ENCODE peak calls at places on chromosomes 3 and 15, in seven cellular contexts. V, J, X, L, I, N and H are unnamed samples.

GRCh38 chr15:76636059-76636458 is 269.1 kb downstream of the SCAPER start:
- DNase-seq in I (no peak), V (no peak), L (no peak), J (no peak), X (no peak), N (no peak), H (no peak)

GRCh38 chr3:192170031-192170430 is 557.3 kb downstream of the FGF12 start:
- DNase-seq in J (no peak), V (no peak), L (no peak), I (no peak), X (no peak), N (no peak), H (no peak)

GRCh38 chr3:149417174-149417573 is 39.7 kb upstream of the TM4SF1 start:
- DNase-seq in J (no peak), X (no peak), N (no peak), L (no peak), V (no peak), I (no peak), H (no peak)

GRCh38 chr3:94308767-94309166 is 245.9 kb downstream of the NSUN3 start:
- DNase-seq in I (no peak), L (no peak), N (no peak), J (no peak), V (no peak), X (no peak), H (no peak)

GRCh38 chr3:160641675-160642330 is 35.2 kb upstream of the ARL14 start:
- DNase-seq in N (no peak), J (no peak), I (no peak), L (no peak), V (no peak), X (no peak), H (no peak)

GRCh38 chr3:75655501-75655904 is 8.6 kb upstream of the FRG2C start:
- DNase-seq in X (no peak), L (no peak), V (no peak), J (no peak), I (no peak), N (no peak), H (no peak)

GRCh38 chr3:188154758-188155574 is 1.0 kb downstream of the LPP start:
- DNase-seq in X (no peak), N (no peak), V (no peak), J (no peak), I (peak; percentile 15), L (no peak), H (no peak)

GRCh38 chr15:63609448-63609847 is 12.3 kb downstream of the FBXL22 start:
- DNase-seq in V (no peak), I (no peak), N (no peak), X (no peak), L (no peak), J (no peak), H (no peak)

GRCh38 chr15:78044407-78045155 is 32.9 kb downstream of the TBC1D2B start:
- DNase-seq in X (no peak), I (no peak), L (no peak), V (no peak), J (no peak), N (no peak), H (no peak)

GRCh38 chr15:89761929-89762328 is 10.9 kb upstream of the MESP1 start:
- DNase-seq in I (no peak), V (no peak), J (no peak), N (no peak), X (no peak), L (no peak), H (no peak)

GRCh38 chr3:10495003-10495402 is 10.4 kb downstream of the ATP2B2 start:
- DNase-seq in N (no peak), L (no peak), V (no peak), I (no peak), X (peak; percentile 23), J (no peak), H (no peak)

GRCh38 chr15:39468341-39468740 is 112.5 kb upstream of the THBS1 start:
- DNase-seq in J (no peak), V (no peak), X (no peak), N (no peak), I (no peak), L (no peak), H (no peak)

GRCh38 chr3:127607675-127608361 is 9.6 kb downstream of the MCM2 start:
- DNase-seq in I (no peak), V (no peak), J (no peak), N (no peak), L (no peak), X (no peak), H (no peak)

GRCh38 chr15:42994546-42994945 is 74.0 kb upstream of the TTBK2 start:
- DNase-seq in N (no peak), I (no peak), V (no peak), J (no peak), X (no peak), L (no peak), H (no peak)

GRCh38 chr3:57281710-57282109 is 10.8 kb downstream of the ASB14 start:
- DNase-seq in N (no peak), V (no peak), J (no peak), X (no peak), I (no peak), L (no peak), H (no peak)

GRCh38 chr3:134978658-134979057 is 183.6 kb downstream of the EPHB1 start:
- DNase-seq in J (no peak), X (no peak), V (no peak), N (peak; percentile 10), I (no peak), L (no peak), H (no peak)

GRCh38 chr15:40787344-40787841 is 17.6 kb downstream of the C15orf62 start:
- DNase-seq in V (peak; percentile 37), J (peak; percentile 67), I (peak; percentile 57), X (no peak), L (no peak), N (peak; percentile 85), H (peak; percentile 99)

GRCh38 chr3:4693620-4694019 is 200.5 kb downstream of the ITPR1 start:
- DNase-seq in N (no peak), J (no peak), V (no peak), X (no peak), I (no peak), L (no peak), H (no peak)

GRCh38 chr3:66036586-66037061 is 2.1 kb downstream of the MAGI1 start:
- DNase-seq in V (no peak), I (no peak), L (no peak), J (no peak), N (no peak), X (no peak), H (no peak)

GRCh38 chr3:188900421-188900941 is 271.3 kb upstream of the TPRG1 start:
- DNase-seq in J (no peak), X (no peak), N (no peak), V (no peak), L (no peak), I (no peak), H (no peak)

GRCh38 chr15:66822576-66822975 is 120.5 kb downstream of the SMAD6 start:
- DNase-seq in L (no peak), N (no peak), J (no peak), V (no peak), X (no peak), I (no peak), H (no peak)

GRCh38 chr15:91782221-91782620 is 71.3 kb upstream of the SLCO3A1 start:
- DNase-seq in V (no peak), X (no peak), N (no peak), J (no peak), L (no peak), I (no peak), H (no peak)

GRCh38 chr3:51955893-51956770 is 951 bp downstream of the GPR62 start:
- DNase-seq in N (no peak), J (no peak), X (no peak), V (peak; percentile 16), I (peak; percentile 27), L (peak; percentile 50), H (peak; percentile 26)

GRCh38 chr3:46845397-46845859 is 17.8 kb downstream of the MYL3 start:
- DNase-seq in J (no peak), X (no peak), I (no peak), N (no peak), V (no peak), L (peak; percentile 62), H (peak; percentile 22)

GRCh38 chr3:103227651-103228050 is 792.8 kb downstream of the ZPLD1 start:
- DNase-seq in J (no peak), I (no peak), N (no peak), V (no peak), X (no peak), L (no peak), H (no peak)

GRCh38 chr15:61227269-61228024 is 1.7 kb downstream of the RORA start:
- DNase-seq in I (no peak), J (no peak), X (peak; percentile 50), L (no peak), N (no peak), V (no peak), H (no peak)

GRCh38 chr3:7194081-7194835 is 333.3 kb downstream of the GRM7 start:
- DNase-seq in N (no peak), X (no peak), L (no peak), V (no peak), I (no peak), J (no peak), H (no peak)

GRCh38 chr3:118818386-118818785 is 216.3 kb downstream of the IGSF11 start:
- DNase-seq in X (no peak), V (no peak), N (no peak), L (no peak), J (no peak), I (no peak), H (no peak)

GRCh38 chr3:55486101-55486856 is 827 bp downstream of the WNT5A start:
- DNase-seq in N (no peak), J (no peak), X (peak; percentile 53), V (no peak), L (no peak), I (no peak), H (no peak)

GRCh38 chr3:149373235-149374125 is 4.0 kb downstream of the TM4SF1 start:
- DNase-seq in I (no peak), X (no peak), N (no peak), V (no peak), L (no peak), J (no peak), H (peak; percentile 62)

GRCh38 chr3:18657858-18658820 is 233.0 kb upstream of the SATB1 start:
- DNase-seq in N (no peak), I (peak; percentile 40), V (no peak), L (no peak), J (no peak), X (peak; percentile 9), H (peak; percentile 17)

GRCh38 chr15:28178290-28178689 is 79.2 kb upstream of the OCA2 start:
- DNase-seq in J (no peak), N (no peak), V (no peak), L (no peak), I (no peak), X (no peak), H (no peak)

GRCh38 chr3:127035672-127036071 is 52.8 kb downstream of the PLXNA1 start:
- DNase-seq in J (no peak), N (no peak), X (no peak), L (no peak), I (no peak), V (no peak), H (peak; percentile 63)

GRCh38 chr3:97990624-97991277 is 18.5 kb upstream of the RIOX2 start:
- DNase-seq in N (no peak), I (peak; percentile 27), V (no peak), L (no peak), J (no peak), X (no peak), H (no peak)

GRCh38 chr3:117473981-117474563 is 764.5 kb downstream of the TUSC7 start:
- DNase-seq in I (no peak), V (no peak), L (no peak), X (no peak), J (no peak), N (peak; percentile 34), H (no peak)

GRCh38 chr3:55489804-55490132 is 2.7 kb upstream of the WNT5A start:
- DNase-seq in X (no peak), I (no peak), L (no peak), V (no peak), N (no peak), J (no peak), H (no peak)